ENCODE peak calls at places on chromosomes 16 and 17, in four cellular contexts. P, I, L and W are unnamed samples.

GRCh38 chr17:72358465-72358864 is 237.6 kb downstream of the SOX9 start:
- DNase-seq in P (no peak), I (no peak), L (peak), W (no peak)

GRCh38 chr17:1797323-1797722 is 32.4 kb downstream of the SMYD4 start:
- DNase-seq in P (no peak), L (no peak), I (no peak), W (no peak)

GRCh38 chr17:74561580-74561979 is 5.7 kb downstream of the CD300H start:
- DNase-seq in P (no peak), L (no peak), I (no peak), W (no peak)

GRCh38 chr16:23254338-23254737 is 47.8 kb upstream of the SCNN1B start:
- DNase-seq in P (no peak), I (no peak), L (peak), W (no peak)

GRCh38 chr17:77585142-77585860 is 373.2 kb upstream of the TNRC6C start:
- DNase-seq in L (no peak), P (no peak), I (no peak), W (no peak)

GRCh38 chr16:51500306-51500705 is 349.2 kb upstream of the SALL1 start:
- DNase-seq in P (no peak), L (no peak), I (no peak), W (no peak)

GRCh38 chr16:88662222-88662842 is 559 bp downstream of the MVD start:
- DNase-seq in L (no peak), I (no peak), P (no peak), W (no peak)

GRCh38 chr16:26710475-26710874 is 356.3 kb upstream of the C16orf82 start:
- DNase-seq in P (no peak), L (no peak), I (no peak), W (no peak)

GRCh38 chr16:84138824-84139627 is 6.0 kb downstream of the HSDL1 start:
- DNase-seq in P (no peak), I (no peak), L (peak), W (no peak)